ENCODE peak calls at places on chromosomes 1 and 21, in seven cellular contexts. U is OCI-LY7, P is suprapubic skin, J is endodermal cell, E is neuronal stem cell, Q is thyroid gland, L is breast epithelium. G is an unnamed sample.

GRCh38 chr21:41235214-41235613 is 67.3 kb downstream of the BACE2 start:
- DNase-seq in J (no peak), U (no peak), E (no peak), P (no peak), Q (no peak), L (no peak), G (no peak)

GRCh38 chr1:237591353-237591752 is 299.4 kb downstream of the ZP4 start:
- DNase-seq in P (no peak), U (no peak), Q (no peak), E (no peak), L (no peak), J (no peak), G (no peak)

GRCh38 chr21:35150562-35151226 is 101.6 kb upstream of the RUNX1 start:
- DNase-seq in U (no peak), L (no peak), J (no peak), Q (no peak), E (no peak), P (no peak), G (peak; percentile 55)

GRCh38 chr1:207017615-207018559 is 14.7 kb downstream of the C1orf116 start:
- DNase-seq in U (no peak), J (no peak), E (no peak), Q (no peak), P (no peak), L (no peak), G (no peak)

GRCh38 chr1:201485184-201485774 is 16.3 kb upstream of the PHLDA3 start:
- DNase-seq in J (no peak), P (no peak), U (no peak), L (no peak), Q (no peak), E (no peak), G (no peak)

GRCh38 chr1:24112381-24113169 is 640 bp upstream of the MYOM3 start:
- DNase-seq in P (no peak), U (peak; percentile 50), L (peak; percentile 66), J (peak; percentile 83), Q (peak; percentile 80), E (no peak), G (peak; percentile 64)

GRCh38 chr1:21265644-21266043 is 24.6 kb downstream of the ECE1 start:
- DNase-seq in P (no peak), U (no peak), Q (no peak), L (no peak), E (no peak), J (no peak), G (no peak)

GRCh38 chr1:8116892-8117262 is 90.8 kb upstream of the ERRFI1 start:
- DNase-seq in L (no peak), J (no peak), Q (peak; percentile 77), P (no peak), U (no peak), E (no peak), G (peak; percentile 71)

DNA sequence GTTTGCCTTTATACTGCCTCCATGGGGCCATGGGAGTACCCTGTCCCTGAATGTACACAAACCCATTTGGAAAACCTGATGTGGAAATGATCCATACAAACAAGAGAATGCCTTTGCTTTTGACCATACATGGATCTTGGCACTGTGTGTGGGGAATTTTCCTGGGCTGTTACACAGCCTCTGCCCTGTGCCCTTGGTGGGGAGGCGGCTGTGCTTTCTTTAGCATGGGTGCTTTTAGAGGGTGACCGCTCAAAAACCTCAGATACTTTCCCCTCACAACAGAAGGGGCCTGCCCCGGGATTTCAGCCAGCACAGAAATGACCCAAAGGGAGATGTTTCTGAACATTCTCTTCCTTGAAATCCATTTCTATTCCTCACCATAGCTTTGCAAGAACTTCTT is 194.8 kb downstream of the LMO4 start:
- DNase-seq in J (no peak), L (no peak), E (no peak), U (no peak), Q (no peak), P (no peak), G (no peak)
- H3K27ac ChIP-seq in J (no peak overlapping the region), L (no peak overlapping the region), E (no peak overlapping the region), U (no peak overlapping the region), Q (no peak overlapping the region), P (no peak overlapping the region), G (no peak overlapping the region)

GRCh38 chr1:222914861-222915632 is 100.2 kb downstream of the DISP1 start:
- DNase-seq in L (no peak), E (no peak), Q (no peak), J (no peak), U (no peak), P (no peak), G (no peak)

GRCh38 chr1:222912730-222913129 is 97.9 kb downstream of the DISP1 start:
- DNase-seq in P (no peak), L (no peak), J (no peak), U (no peak), E (no peak), Q (no peak), G (no peak)

GRCh38 chr1:222910699-222911098 is 95.9 kb downstream of the DISP1 start:
- DNase-seq in U (no peak), Q (no peak), L (no peak), P (no peak), E (no peak), J (no peak), G (no peak)

GRCh38 chr1:222909586-222909985 is 94.7 kb downstream of the DISP1 start:
- DNase-seq in E (no peak), P (no peak), J (no peak), U (no peak), L (no peak), Q (peak; percentile 24), G (no peak)

DNA sequence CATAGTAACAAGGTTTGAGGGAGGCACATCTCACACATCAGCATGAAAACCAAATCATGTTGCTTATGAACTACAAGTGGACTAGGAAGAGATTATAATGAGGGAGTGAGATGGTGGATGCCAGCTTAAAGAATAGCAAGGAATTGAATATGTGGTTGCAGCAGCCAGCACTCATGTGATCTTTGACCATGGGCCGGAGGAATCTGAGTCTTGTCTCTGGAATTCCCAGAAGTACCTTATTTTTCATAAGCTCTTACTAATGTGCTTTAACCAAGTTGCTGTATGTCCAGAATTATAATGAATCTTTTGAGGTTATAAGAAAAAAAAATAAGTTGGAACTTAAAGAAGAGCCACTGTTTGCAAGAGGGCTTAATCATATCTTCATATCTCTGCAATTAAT is 97.0 kb downstream of the DISP1 start:
- DNase-seq in E (no peak), P (no peak), U (no peak), Q (no peak), L (no peak), J (no peak), G (no peak)
- H3K4me1 ChIP-seq in E (no peaks in the 10 kb centered on the region), P (peaks cover 6% of the 10 kb centered on the region), U (no peaks in the 10 kb centered on the region), Q (no peaks in the 10 kb centered on the region), L (peaks cover 6% of the 10 kb centered on the region), J (no peaks in the 10 kb centered on the region), G (no peaks in the 10 kb centered on the region)

DNA sequence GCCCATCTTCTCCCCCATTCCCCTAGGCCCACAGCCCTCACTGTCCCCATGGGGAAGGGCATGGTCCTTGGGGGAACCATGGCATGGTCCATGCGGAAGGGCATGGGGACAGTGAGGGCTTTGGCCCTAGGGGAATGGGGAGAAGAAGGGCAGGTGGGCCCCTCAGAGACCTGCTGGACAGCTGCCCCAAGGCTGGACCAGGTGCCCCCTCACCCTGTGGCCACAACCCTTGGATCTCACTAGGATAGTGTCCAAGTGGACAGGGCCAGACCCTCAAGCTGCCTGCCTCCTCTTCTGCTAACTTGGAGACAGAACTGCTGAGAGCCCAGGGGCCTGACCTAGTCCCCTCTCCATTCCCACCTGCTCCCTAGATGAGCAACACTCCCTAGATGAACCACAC is 12.4 kb upstream of the SMYD3 start:
- DNase-seq in U (no peak), P (no peak), L (no peak), Q (no peak), J (peak; percentile 17), E (no peak), G (no peak)
- H3K9me3 ChIP-seq in U (peaks cover 17% of the 10 kb centered on the region), P (peaks cover 24% of the 10 kb centered on the region), L (peaks cover 23% of the 10 kb centered on the region), Q (no peaks in the 10 kb centered on the region), J (peaks cover 15% of the 10 kb centered on the region), E (peaks cover 25% of the 10 kb centered on the region), G (peaks cover 3% of the 10 kb centered on the region)

DNA sequence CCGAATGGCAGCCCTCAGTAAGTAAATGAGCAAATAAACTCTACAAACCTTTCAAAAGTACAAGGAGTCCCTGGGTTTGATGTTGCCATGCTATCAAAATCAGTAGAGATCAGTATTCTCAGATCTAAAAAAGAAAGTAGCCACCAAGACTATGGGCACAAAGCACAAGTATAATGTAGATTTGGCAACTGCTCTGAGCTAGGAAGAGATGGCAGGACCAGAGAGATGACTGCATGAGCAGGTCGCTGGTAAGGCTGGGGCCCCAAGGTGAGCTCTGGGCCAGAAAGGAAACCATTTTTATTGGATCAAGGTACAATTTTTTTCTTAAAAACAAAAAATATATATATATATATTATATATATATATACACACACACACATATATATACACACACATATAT is 3.1 kb upstream of the ADORA3 start:
- DNase-seq in L (no peak), P (no peak), E (no peak), Q (no peak), J (no peak), U (no peak), G (no peak)
- H3K27ac ChIP-seq in L (peak overlapping the region; percentile 13), P (peak overlapping the region; percentile 39), E (no peak overlapping the region), Q (no peak overlapping the region), J (no peak overlapping the region), U (peak overlapping the region; percentile 97), G (no peak overlapping the region)

DNA sequence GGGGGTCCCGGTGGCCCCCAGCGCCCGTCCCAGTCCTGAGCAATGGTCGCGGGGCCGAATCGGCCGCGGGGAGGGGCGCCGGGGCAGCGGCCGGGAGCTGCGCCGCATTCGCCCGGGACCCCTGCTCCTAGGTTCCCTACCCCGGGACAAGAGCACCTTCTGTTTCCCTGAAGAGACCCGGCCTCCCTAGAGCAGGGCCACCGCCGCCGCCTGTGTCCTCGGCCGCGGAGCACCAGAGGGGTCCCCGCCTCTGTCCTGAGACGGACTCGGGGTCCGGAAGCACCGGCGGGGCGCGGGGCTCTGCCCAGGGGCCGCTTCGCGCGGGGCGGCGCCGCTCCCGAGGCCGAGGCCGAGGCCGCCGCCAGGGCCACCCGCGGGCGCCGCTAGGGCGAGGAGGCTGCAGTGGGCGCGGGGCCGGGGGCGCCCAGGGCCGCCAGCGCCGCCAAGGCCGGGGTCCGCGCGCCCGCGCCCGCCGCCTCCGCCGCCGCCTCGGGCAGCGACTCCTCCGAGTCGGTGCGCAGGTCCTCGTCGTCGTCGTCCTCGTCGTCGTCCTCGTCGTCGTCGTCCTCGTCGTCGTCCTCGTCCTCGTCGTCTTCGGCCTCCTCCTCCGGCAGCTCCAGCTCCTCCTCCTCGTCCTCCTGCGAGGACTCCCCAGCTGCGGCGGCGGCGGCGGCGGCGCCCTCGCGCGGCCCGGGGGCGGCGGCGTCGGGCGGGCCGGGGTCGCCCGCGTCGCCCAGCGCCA is 157.7 kb downstream of the CASZ1 start:
- DNase-seq in L (no peak), P (no peak), U (no peak), E (no peak), J (peak; percentile 74), Q (no peak), G (no peak)
- H3K4me1 ChIP-seq in L (peaks cover 35% of the 10 kb centered on the region), P (peaks cover 72% of the 10 kb centered on the region), U (no peaks in the 10 kb centered on the region), E (no peaks in the 10 kb centered on the region), J (no peaks in the 10 kb centered on the region), Q (peaks cover 7% of the 10 kb centered on the region), G (peaks cover 25% of the 10 kb centered on the region)